ENCODE peak calls at places on chromosomes 12 and 14, in four cellular contexts. G is MCF 10A, T is K562, H is aorta. B is an unnamed sample.
A peak's percentile ranks its signal among the peaks of the same experiment; 100 is the strongest.

GRCh38 chr14:63852271-63852816 is 460 bp upstream of the SYNE2 start:
- DNase-seq in G (no peak), T (no peak), H (no peak), B (no peak)

GRCh38 chr12:119694111-119694510 is 26.2 kb downstream of the PRKAB1 start:
- DNase-seq in G (no peak), T (no peak), H (no peak), B (no peak)

GRCh38 chr14:81319314-81319713 is 80.8 kb downstream of the STON2 start:
- DNase-seq in G (no peak), T (no peak), H (no peak), B (no peak)

GRCh38 chr12:94725375-94726168 is 75.2 kb upstream of the TMCC3 start:
- DNase-seq in G (peak; percentile 70), T (peak; percentile 16), H (no peak), B (peak; percentile 36)

GRCh38 chr12:109532721-109533486 is 40.4 kb downstream of the MMAB start:
- DNase-seq in G (no peak), T (no peak), H (peak; percentile 71), B (no peak)

GRCh38 chr14:65772901-65773574 is 360.5 kb downstream of the FUT8 start:
- DNase-seq in G (no peak), T (no peak), H (no peak), B (no peak)

GRCh38 chr12:95963104-95963503 is 20.0 kb downstream of the AMDHD1 start:
- DNase-seq in G (peak; percentile 24), T (no peak), H (no peak), B (peak; percentile 5)

GRCh38 chr12:83388551-83388950 is 701.8 kb downstream of the TMTC2 start:
- DNase-seq in G (no peak), T (no peak), H (no peak), B (no peak)

GRCh38 chr14:97851438-97851995 is 1054.3 kb downstream of the VRK1 start:
- DNase-seq in G (peak; percentile 21), T (no peak), H (no peak), B (no peak)

GRCh38 chr12:76518699-76519098 is 40.9 kb downstream of the OSBPL8 start:
- DNase-seq in G (no peak), T (no peak), H (no peak), B (no peak)

GRCh38 chr12:9319842-9320173 is 111.6 kb upstream of the PZP start:
- DNase-seq in G (no peak), T (no peak), H (no peak), B (no peak)